ENCODE peak calls at places on chromosomes 4 and X, in nine cellular contexts. C, L, Z, B, T, N, U, Q and V are unnamed samples.

GRCh38 chrX:70032797-70033196 is 16.9 kb downstream of the AWAT2 start:
- DNase-seq in C (no peak), L (no peak), Z (no peak), B (no peak), T (peak; percentile 55), N (no peak), U (no peak), Q (no peak), V (no peak)

GRCh38 chr4:152374606-152375285 is 161.1 kb downstream of the FBXW7 start:
- DNase-seq in C (no peak), L (no peak), Z (no peak), B (no peak), T (no peak), N (no peak), U (no peak), Q (no peak), V (no peak)

GRCh38 chrX:1537031-1537715 is at the start of gene P2RY8:
- DNase-seq in C (peak; percentile 88), L (peak; percentile 72), Z (peak; percentile 62), B (peak; percentile 83), T (peak; percentile 55), N (peak; percentile 79), U (no peak), Q (no peak), V (no peak)

GRCh38 chrX:149825424-149825823 is 43.7 kb downstream of the MAGEA9 start:
- DNase-seq in C (peak; percentile 53), L (no peak), Z (peak; percentile 5), B (no peak), T (peak; percentile 19), N (peak; percentile 62), U (no peak), Q (no peak), V (peak; percentile 7)

GRCh38 chr4:28259951-28260350 is 1399.3 kb downstream of the STIM2 start:
- DNase-seq in C (no peak), L (no peak), Z (no peak), B (no peak), T (no peak), N (no peak), U (no peak), Q (no peak), V (no peak)

GRCh38 chr4:38831653-38832052 is 25.0 kb downstream of the TLR6 start:
- DNase-seq in C (no peak), L (no peak), Z (no peak), B (no peak), T (peak; percentile 8), N (no peak), U (no peak), Q (no peak), V (no peak)

GRCh38 chr4:155687380-155687982 is 20.8 kb downstream of the GUCY1A1 start:
- DNase-seq in C (no peak), L (no peak), Z (no peak), B (no peak), T (no peak), N (no peak), U (no peak), Q (no peak), V (no peak)

GRCh38 chr4:107893171-107894137 is 37.9 kb upstream of the CYP2U1 start:
- DNase-seq in C (no peak), L (no peak), Z (no peak), B (no peak), T (peak; percentile 63), N (no peak), U (no peak), Q (no peak), V (no peak)

GRCh38 chrX:129979207-129979920 is 3.1 kb upstream of the BCORL1 start:
- DNase-seq in C (no peak), L (no peak), Z (no peak), B (peak; percentile 76), T (no peak), N (no peak), U (no peak), Q (no peak), V (no peak)

GRCh38 chr4:129327637-129328036 is 231.7 kb downstream of the C4orf33 start:
- DNase-seq in C (no peak), L (no peak), Z (no peak), B (no peak), T (no peak), N (no peak), U (no peak), Q (no peak), V (no peak)

GRCh38 chr4:2929469-2929868 is 33.7 kb downstream of the NOP14 start:
- DNase-seq in C (no peak), L (peak; percentile 47), Z (no peak), B (peak; percentile 70), T (no peak), N (no peak), U (no peak), Q (no peak), V (no peak)

GRCh38 chr4:142579483-142579882 is 266.6 kb downstream of the INPP4B start:
- DNase-seq in C (no peak), L (no peak), Z (no peak), B (no peak), T (no peak), N (no peak), U (no peak), Q (no peak), V (no peak)

GRCh38 chr4:183825346-183825745 is 79.8 kb upstream of the STOX2 start:
- DNase-seq in C (no peak), L (no peak), Z (no peak), B (no peak), T (no peak), N (no peak), U (no peak), Q (no peak), V (no peak)

GRCh38 chrX:17459008-17459407 is 84.0 kb downstream of the NHS start:
- DNase-seq in C (no peak), L (no peak), Z (no peak), B (no peak), T (peak; percentile 86), N (no peak), U (no peak), Q (peak; percentile 6), V (no peak)

GRCh38 chrX:136063340-136064079 is 78.3 kb downstream of the SLC9A6 start:
- DNase-seq in C (no peak), L (peak; percentile 49), Z (no peak), B (no peak), T (peak; percentile 76), N (no peak), U (no peak), Q (no peak), V (no peak)